ENCODE peak calls at places on chromosome 16, in ten cellular contexts. One of them, this sample, is unnamed.

GRCh38 chr16:51409001-51409675 is 258.1 kb upstream of the SALL1 start:
- DNase-seq in activated naive CD8-positive, alpha-beta T cell treated with anti-CD3 and anti-CD28 coated beads, Interleukin-2, amount 50 U/mL, for 24 hours: no peak
- DNase-seq in naive B cell: no peak
- DNase-seq in kidney tubule cell: peak
- DNase-seq in iris pigment epithelial cell: peak
- DNase-seq in endodermal cell: no peak
- DNase-seq in fibroblast of lung: peak
- DNase-seq in activated CD8-positive, alpha-beta memory T cell treated with anti-CD3 and anti-CD28 coated beads, Interleukin-2, amount 10 ng/mL, durations not matched to agents 7 days and 5 days: no peak
- DNase-seq in Calu3: peak
- DNase-seq in cardiac muscle cell: no peak
- DNase-seq in this sample: peak

GRCh38 chr16:73172621-73173312 is 124.8 kb upstream of the ZFHX3 start:
- DNase-seq in activated naive CD8-positive, alpha-beta T cell treated with anti-CD3 and anti-CD28 coated beads, Interleukin-2, amount 50 U/mL, for 24 hours: no peak
- DNase-seq in naive B cell: no peak
- DNase-seq in kidney tubule cell: peak
- DNase-seq in iris pigment epithelial cell: peak
- DNase-seq in endodermal cell: peak
- DNase-seq in fibroblast of lung: peak
- DNase-seq in activated CD8-positive, alpha-beta memory T cell treated with anti-CD3 and anti-CD28 coated beads, Interleukin-2, amount 10 ng/mL, durations not matched to agents 7 days and 5 days: no peak
- DNase-seq in Calu3: peak
- DNase-seq in cardiac muscle cell: peak
- DNase-seq in this sample: peak

GRCh38 chr16:79021991-79022390 is 578.5 kb downstream of the MAF start:
- DNase-seq in activated naive CD8-positive, alpha-beta T cell treated with anti-CD3 and anti-CD28 coated beads, Interleukin-2, amount 50 U/mL, for 24 hours: no peak
- DNase-seq in naive B cell: no peak
- DNase-seq in kidney tubule cell: no peak
- DNase-seq in iris pigment epithelial cell: no peak
- DNase-seq in endodermal cell: no peak
- DNase-seq in fibroblast of lung: no peak
- DNase-seq in activated CD8-positive, alpha-beta memory T cell treated with anti-CD3 and anti-CD28 coated beads, Interleukin-2, amount 10 ng/mL, durations not matched to agents 7 days and 5 days: no peak
- DNase-seq in Calu3: no peak
- DNase-seq in cardiac muscle cell: no peak
- DNase-seq in this sample: no peak

GRCh38 chr16:90008708-90009145 is 10.5 kb downstream of the DBNDD1 start:
- DNase-seq in activated naive CD8-positive, alpha-beta T cell treated with anti-CD3 and anti-CD28 coated beads, Interleukin-2, amount 50 U/mL, for 24 hours: peak
- DNase-seq in naive B cell: peak
- DNase-seq in kidney tubule cell: no peak
- DNase-seq in iris pigment epithelial cell: peak
- DNase-seq in endodermal cell: no peak
- DNase-seq in fibroblast of lung: peak
- DNase-seq in activated CD8-positive, alpha-beta memory T cell treated with anti-CD3 and anti-CD28 coated beads, Interleukin-2, amount 10 ng/mL, durations not matched to agents 7 days and 5 days: peak
- DNase-seq in Calu3: no peak
- DNase-seq in cardiac muscle cell: no peak
- DNase-seq in this sample: no peak

GRCh38 chr16:81623365-81624102 is 155.6 kb upstream of the PLCG2 start:
- DNase-seq in activated naive CD8-positive, alpha-beta T cell treated with anti-CD3 and anti-CD28 coated beads, Interleukin-2, amount 50 U/mL, for 24 hours: peak
- DNase-seq in naive B cell: peak
- DNase-seq in kidney tubule cell: peak
- DNase-seq in iris pigment epithelial cell: peak
- DNase-seq in endodermal cell: peak
- DNase-seq in fibroblast of lung: no peak
- DNase-seq in activated CD8-positive, alpha-beta memory T cell treated with anti-CD3 and anti-CD28 coated beads, Interleukin-2, amount 10 ng/mL, durations not matched to agents 7 days and 5 days: peak
- DNase-seq in Calu3: peak
- DNase-seq in cardiac muscle cell: peak
- DNase-seq in this sample: no peak

GRCh38 chr16:15653227-15653626 is 3.2 kb downstream of the NDE1 start:
- DNase-seq in activated naive CD8-positive, alpha-beta T cell treated with anti-CD3 and anti-CD28 coated beads, Interleukin-2, amount 50 U/mL, for 24 hours: no peak
- DNase-seq in naive B cell: no peak
- DNase-seq in kidney tubule cell: peak
- DNase-seq in iris pigment epithelial cell: peak
- DNase-seq in endodermal cell: no peak
- DNase-seq in fibroblast of lung: peak
- DNase-seq in activated CD8-positive, alpha-beta memory T cell treated with anti-CD3 and anti-CD28 coated beads, Interleukin-2, amount 10 ng/mL, durations not matched to agents 7 days and 5 days: no peak
- DNase-seq in Calu3: no peak
- DNase-seq in cardiac muscle cell: no peak
- DNase-seq in this sample: peak

GRCh38 chr16:53091508-53092211 is 36.9 kb downstream of the CHD9 start:
- DNase-seq in activated naive CD8-positive, alpha-beta T cell treated with anti-CD3 and anti-CD28 coated beads, Interleukin-2, amount 50 U/mL, for 24 hours: peak
- DNase-seq in naive B cell: no peak
- DNase-seq in kidney tubule cell: peak
- DNase-seq in iris pigment epithelial cell: peak
- DNase-seq in endodermal cell: peak
- DNase-seq in fibroblast of lung: peak
- DNase-seq in activated CD8-positive, alpha-beta memory T cell treated with anti-CD3 and anti-CD28 coated beads, Interleukin-2, amount 10 ng/mL, durations not matched to agents 7 days and 5 days: no peak
- DNase-seq in Calu3: no peak
- DNase-seq in cardiac muscle cell: peak
- DNase-seq in this sample: peak

GRCh38 chr16:87790278-87791023 is 24.7 kb upstream of the KLHDC4 start:
- DNase-seq in activated naive CD8-positive, alpha-beta T cell treated with anti-CD3 and anti-CD28 coated beads, Interleukin-2, amount 50 U/mL, for 24 hours: no peak
- DNase-seq in naive B cell: no peak
- DNase-seq in kidney tubule cell: peak
- DNase-seq in iris pigment epithelial cell: no peak
- DNase-seq in endodermal cell: no peak
- DNase-seq in fibroblast of lung: no peak
- DNase-seq in activated CD8-positive, alpha-beta memory T cell treated with anti-CD3 and anti-CD28 coated beads, Interleukin-2, amount 10 ng/mL, durations not matched to agents 7 days and 5 days: no peak
- DNase-seq in Calu3: no peak
- DNase-seq in cardiac muscle cell: no peak
- DNase-seq in this sample: peak

GRCh38 chr16:46833465-46833810 is 2.5 kb upstream of the C16orf87 start:
- DNase-seq in activated naive CD8-positive, alpha-beta T cell treated with anti-CD3 and anti-CD28 coated beads, Interleukin-2, amount 50 U/mL, for 24 hours: no peak
- DNase-seq in naive B cell: no peak
- DNase-seq in kidney tubule cell: peak
- DNase-seq in iris pigment epithelial cell: no peak
- DNase-seq in endodermal cell: no peak
- DNase-seq in fibroblast of lung: no peak
- DNase-seq in activated CD8-positive, alpha-beta memory T cell treated with anti-CD3 and anti-CD28 coated beads, Interleukin-2, amount 10 ng/mL, durations not matched to agents 7 days and 5 days: no peak
- DNase-seq in Calu3: no peak
- DNase-seq in cardiac muscle cell: no peak
- DNase-seq in this sample: peak

GRCh38 chr16:89273741-89274472 is 56.4 kb downstream of the ZNF778 start:
- DNase-seq in activated naive CD8-positive, alpha-beta T cell treated with anti-CD3 and anti-CD28 coated beads, Interleukin-2, amount 50 U/mL, for 24 hours: no peak
- DNase-seq in naive B cell: no peak
- DNase-seq in kidney tubule cell: no peak
- DNase-seq in iris pigment epithelial cell: no peak
- DNase-seq in endodermal cell: no peak
- DNase-seq in fibroblast of lung: no peak
- DNase-seq in activated CD8-positive, alpha-beta memory T cell treated with anti-CD3 and anti-CD28 coated beads, Interleukin-2, amount 10 ng/mL, durations not matched to agents 7 days and 5 days: no peak
- DNase-seq in Calu3: no peak
- DNase-seq in cardiac muscle cell: no peak
- DNase-seq in this sample: no peak

GRCh38 chr16:75537795-75538194 is 1.9 kb upstream of the CHST5 start:
- DNase-seq in activated naive CD8-positive, alpha-beta T cell treated with anti-CD3 and anti-CD28 coated beads, Interleukin-2, amount 50 U/mL, for 24 hours: no peak
- DNase-seq in naive B cell: no peak
- DNase-seq in kidney tubule cell: no peak
- DNase-seq in iris pigment epithelial cell: no peak
- DNase-seq in endodermal cell: no peak
- DNase-seq in fibroblast of lung: no peak
- DNase-seq in activated CD8-positive, alpha-beta memory T cell treated with anti-CD3 and anti-CD28 coated beads, Interleukin-2, amount 10 ng/mL, durations not matched to agents 7 days and 5 days: no peak
- DNase-seq in Calu3: no peak
- DNase-seq in cardiac muscle cell: no peak
- DNase-seq in this sample: no peak

GRCh38 chr16:56849690-56850680 is 15.0 kb upstream of the SLC12A3 start:
- DNase-seq in activated naive CD8-positive, alpha-beta T cell treated with anti-CD3 and anti-CD28 coated beads, Interleukin-2, amount 50 U/mL, for 24 hours: no peak
- DNase-seq in naive B cell: no peak
- DNase-seq in kidney tubule cell: peak
- DNase-seq in iris pigment epithelial cell: peak
- DNase-seq in endodermal cell: no peak
- DNase-seq in fibroblast of lung: peak
- DNase-seq in activated CD8-positive, alpha-beta memory T cell treated with anti-CD3 and anti-CD28 coated beads, Interleukin-2, amount 10 ng/mL, durations not matched to agents 7 days and 5 days: no peak
- DNase-seq in Calu3: no peak
- DNase-seq in cardiac muscle cell: no peak
- DNase-seq in this sample: peak

GRCh38 chr16:49857423-49858181 is 1.7 kb upstream of the ZNF423 start:
- DNase-seq in activated naive CD8-positive, alpha-beta T cell treated with anti-CD3 and anti-CD28 coated beads, Interleukin-2, amount 50 U/mL, for 24 hours: peak
- DNase-seq in naive B cell: peak
- DNase-seq in kidney tubule cell: peak
- DNase-seq in iris pigment epithelial cell: peak
- DNase-seq in endodermal cell: peak
- DNase-seq in fibroblast of lung: peak
- DNase-seq in activated CD8-positive, alpha-beta memory T cell treated with anti-CD3 and anti-CD28 coated beads, Interleukin-2, amount 10 ng/mL, durations not matched to agents 7 days and 5 days: peak
- DNase-seq in Calu3: peak
- DNase-seq in cardiac muscle cell: peak
- DNase-seq in this sample: peak

GRCh38 chr16:58862334-58863024 is 128.4 kb upstream of the GOT2 start:
- DNase-seq in activated naive CD8-positive, alpha-beta T cell treated with anti-CD3 and anti-CD28 coated beads, Interleukin-2, amount 50 U/mL, for 24 hours: no peak
- DNase-seq in naive B cell: no peak
- DNase-seq in kidney tubule cell: no peak
- DNase-seq in iris pigment epithelial cell: no peak
- DNase-seq in endodermal cell: peak
- DNase-seq in fibroblast of lung: no peak
- DNase-seq in activated CD8-positive, alpha-beta memory T cell treated with anti-CD3 and anti-CD28 coated beads, Interleukin-2, amount 10 ng/mL, durations not matched to agents 7 days and 5 days: no peak
- DNase-seq in Calu3: no peak
- DNase-seq in cardiac muscle cell: no peak
- DNase-seq in this sample: no peak

This sample was measured in Caki2.